ENCODE peak calls at places on chromosomes 16 and 17, in five cellular contexts. Q is CD8-positive, alpha-beta memory T cell; E is lung; F is pancreas; J is thoracic aorta. D is an unnamed sample. For H3K4me1, the result is how much of the 10 kb centered on the place peaks cover.

GRCh38 chr17:56679148-56679766 is 85.8 kb downstream of the NOG start:
- DNase-seq in F (no peak), J (no peak), E (no peak), Q (no peak), D (peak)

GRCh38 chr16:27650073-27650701 is 100.2 kb downstream of the KATNIP start:
- DNase-seq in J (no peak), Q (no peak), F (no peak), E (no peak), D (peak)

GRCh38 chr17:8837438-8838075 is 29.9 kb downstream of the PIK3R6 start:
- DNase-seq in J (no peak), Q (no peak), F (peak), E (peak), D (no peak)

GRCh38 chr16:31664683-31665482 is 137.2 kb downstream of the AHSP start:
- DNase-seq in Q (no peak), F (no peak), E (no peak), J (no peak), D (no peak)

GRCh38 chr17:66727634-66728570 is 107.0 kb upstream of the CACNG5 start:
- DNase-seq in J (no peak), E (peak), Q (no peak), F (peak), D (peak)

GRCh38 chr17:78903101-78903779 is at the start of gene CEP295NL:
- DNase-seq in J (no peak), E (no peak), Q (no peak), F (peak), D (peak)

GRCh38 chr17:55294042-55294751 is 29.4 kb downstream of the HLF start:
- DNase-seq in F (no peak), J (no peak), Q (no peak), E (no peak), D (no peak)

GRCh38 chr16:66598111-66598510 is 6.4 kb upstream of the CMTM3 start:
- DNase-seq in Q (no peak), E (no peak), F (no peak), J (no peak), D (no peak)

GRCh38 chr16:11613381-11614303 is 26.9 kb upstream of the LITAF start:
- DNase-seq in J (no peak), Q (peak), E (peak), F (no peak), D (peak)

GRCh38 chr17:64275016-64275415 is 12.0 kb upstream of the TEX2 start:
- DNase-seq in F (no peak), Q (no peak), J (no peak), E (no peak), D (no peak)

GRCh38 chr17:64273006-64273405 is 9.9 kb upstream of the TEX2 start:
- DNase-seq in J (no peak), Q (no peak), F (no peak), E (no peak), D (no peak)

GRCh38 chr17:64277831-64278562 is 14.9 kb upstream of the TEX2 start:
- DNase-seq in F (no peak), J (no peak), E (no peak), Q (no peak), D (no peak)

GRCh38 chr17:64278614-64279013 is 15.6 kb upstream of the TEX2 start:
- DNase-seq in F (no peak), E (no peak), J (no peak), Q (no peak), D (no peak)

GRCh38 chr17:64276961-64277505 is 14.0 kb upstream of the TEX2 start:
- DNase-seq in F (no peak), J (no peak), Q (no peak), E (no peak), D (no peak)
- H3K27ac ChIP-seq in F (no peak), J (no peak), Q (no peak), E (no peak), D (no peak)

DNA sequence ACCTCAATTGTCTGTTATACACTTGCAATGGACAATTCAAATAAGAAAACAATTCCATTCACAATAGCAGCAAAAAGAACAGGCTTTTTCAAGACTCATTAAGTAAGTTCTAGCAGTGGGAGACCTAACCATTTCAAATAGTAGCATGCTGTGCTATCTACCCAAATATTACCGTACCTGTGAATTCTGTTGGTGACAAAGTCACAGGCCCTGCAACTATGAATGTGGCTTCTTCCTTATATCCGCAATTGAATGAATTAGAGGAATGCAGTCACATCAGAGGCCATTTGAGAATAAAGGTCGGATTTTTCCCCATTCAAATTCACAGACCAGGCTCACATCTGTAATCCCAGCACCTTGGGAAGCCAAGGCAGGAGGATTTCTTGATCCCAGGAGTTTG is 800 bp upstream of the NME4 start:
- DNase-seq in Q (no peak), J (no peak), E (no peak), F (no peak), D (no peak)
- H3K4me1 ChIP-seq in Q (under half), J (under half), E (under half), F (under half), D (under half)

GRCh38 chr17:39450051-39450450 is 1.0 kb downstream of the MED1 start:
- DNase-seq in J (no peak), Q (no peak), E (no peak), F (no peak), D (peak)

GRCh38 chr17:39450847-39451581 is at the start of gene MED1:
- DNase-seq in E (peak), J (peak), F (peak), Q (peak), D (peak)

GRCh38 chr17:39461113-39461910 is at the start of gene CDK12:
- DNase-seq in E (peak), F (peak), Q (peak), J (peak), D (peak)

DNA sequence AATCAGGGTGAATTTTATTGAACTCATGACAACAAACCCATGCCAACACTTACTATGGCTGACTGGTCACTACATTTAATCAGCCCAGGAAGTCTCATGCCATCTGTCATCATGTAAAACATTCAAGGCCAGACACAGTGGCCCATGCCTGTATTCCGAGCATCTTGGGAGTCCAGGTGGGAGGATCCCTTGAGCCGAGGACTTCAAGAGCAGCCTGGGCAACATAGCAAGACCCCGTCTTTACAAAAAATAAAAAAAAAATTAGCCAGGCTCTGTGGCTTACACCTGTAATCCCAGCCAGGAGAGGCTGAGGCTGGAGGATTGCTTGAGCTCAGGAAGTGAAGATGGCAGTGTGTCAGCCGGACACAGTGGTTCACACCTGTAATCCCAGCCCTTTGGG is 4.9 kb upstream of the MED1 start:
- DNase-seq in Q (no peak), J (no peak), E (no peak), F (no peak), D (no peak)
- H3K27ac ChIP-seq in Q (no peak), J (no peak), E (no peak), F (no peak), D (no peak)

GRCh38 chr17:40608061-40608581 is 39.5 kb downstream of the SMARCE1 start:
- DNase-seq in J (no peak), E (peak), F (no peak), Q (no peak), D (no peak)

GRCh38 chr17:40607641-40608040 is 40.0 kb downstream of the SMARCE1 start:
- DNase-seq in E (peak), Q (peak), F (no peak), J (no peak), D (no peak)

GRCh38 chr17:40604327-40605080 is 39.2 kb upstream of the CCR7 start:
- DNase-seq in J (no peak), Q (no peak), F (no peak), E (no peak), D (no peak)

GRCh38 chr17:40605301-40605700 is 40.0 kb upstream of the CCR7 start:
- DNase-seq in Q (no peak), E (no peak), F (no peak), J (no peak), D (no peak)

DNA sequence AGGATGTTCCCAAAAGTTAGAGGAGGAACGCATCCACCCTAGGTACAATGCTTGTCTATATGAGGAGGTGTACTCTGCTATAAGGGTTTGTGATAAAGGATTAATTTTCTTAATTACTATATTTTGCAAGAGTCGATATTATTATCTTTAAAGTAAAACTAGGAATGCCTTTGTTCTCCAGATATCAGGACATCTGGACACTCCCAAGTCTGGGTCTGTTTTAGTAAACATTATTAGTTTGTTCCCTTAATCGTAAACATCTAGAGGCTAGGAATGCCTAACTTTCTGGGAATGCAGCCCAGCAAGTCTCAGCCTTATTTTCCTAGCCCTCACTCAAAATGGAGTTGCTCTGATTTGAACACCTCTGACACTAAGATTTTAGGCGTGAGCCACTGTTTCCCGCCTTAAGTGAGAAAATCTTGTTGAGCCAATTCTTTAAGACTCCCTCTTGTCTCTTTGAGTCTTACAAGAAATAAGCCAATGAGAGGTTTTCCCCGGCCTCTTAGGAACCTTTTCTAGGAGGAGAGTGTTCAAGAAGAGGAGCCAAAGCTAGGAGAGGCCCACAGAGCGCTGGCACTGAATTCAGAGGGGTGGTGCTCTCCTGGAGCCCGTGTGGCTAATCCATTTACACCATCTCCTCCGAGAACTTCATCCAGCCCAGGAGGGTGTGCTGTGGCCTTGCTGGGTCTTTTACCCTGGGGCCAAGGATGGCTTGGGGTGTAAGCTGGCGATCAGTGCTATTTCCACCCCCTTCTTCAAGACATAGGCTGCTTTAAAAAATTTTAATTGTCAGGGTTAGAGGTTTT is 40.9 kb downstream of the SMARCE1 start:
- DNase-seq in J (no peak), E (peak), Q (no peak), F (no peak), D (no peak)
- H3K4me1 ChIP-seq in J (under half), E (under half), Q (half or more), F (under half), D (under half)

DNA sequence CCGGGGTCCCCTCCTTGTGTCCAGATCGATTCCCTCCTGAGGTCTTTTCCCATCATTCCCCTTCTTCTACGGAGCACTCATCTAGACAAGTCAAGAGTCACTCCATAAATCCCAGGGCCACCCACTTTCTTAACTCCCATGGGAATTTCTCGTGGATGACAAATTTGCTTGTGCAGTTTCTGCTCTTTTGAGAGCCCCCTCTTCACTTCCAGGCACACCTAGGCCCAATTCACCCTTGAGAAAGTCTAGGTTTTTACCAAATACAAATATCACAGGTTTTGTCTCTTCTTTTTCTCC is 522 bp upstream of the POLDIP2 start:
- DNase-seq in J (no peak), Q (no peak), F (no peak), E (no peak), D (no peak)
- H3K27ac ChIP-seq in J (peak), Q (peak), F (peak), E (peak), D (peak)

GRCh38 chr17:61076649-61077048 is 323.0 kb upstream of the TBX2 start:
- DNase-seq in Q (no peak), J (no peak), E (no peak), F (no peak), D (no peak)
- H3K4me1 ChIP-seq in Q (under half), J (under half), E (under half), F (under half), D (under half)

D was measured in hepatocyte.